ENCODE peak calls at places on chromosomes 4 and X, in six cellular contexts. V is SK-N-SH; A is psoas muscle; P is CD8-positive, alpha-beta T cell; K is fibroblast of lung; M is heart right ventricle. Z is an unnamed sample.

GRCh38 chr4:25790024-25790423 is 72.8 kb downstream of the SEL1L3 start:
- DNase-seq in P (no peak), V (no peak), K (no peak), A (no peak), M (no peak), Z (no peak)

GRCh38 chrX:23118890-23119527 is 119.2 kb downstream of the DDX53 start:
- DNase-seq in A (no peak), V (no peak), K (no peak), P (no peak), M (no peak), Z (no peak)

GRCh38 chr4:3582091-3582475 is 49.9 kb upstream of the LRPAP1 start:
- DNase-seq in M (no peak), K (no peak), V (no peak), A (no peak), P (no peak), Z (no peak)

GRCh38 chr4:38512840-38513239 is 151.2 kb upstream of the KLF3 start:
- DNase-seq in K (no peak), A (no peak), P (no peak), V (no peak), M (no peak), Z (no peak)

GRCh38 chr4:96170198-96170597 is 330.3 kb downstream of the PDHA2 start:
- DNase-seq in A (no peak), P (no peak), K (no peak), V (peak), M (no peak), Z (no peak)

GRCh38 chr4:38673109-38673978 is 9.3 kb downstream of the KLF3 start:
- DNase-seq in A (no peak), M (peak), V (peak), P (no peak), K (peak), Z (peak)

GRCh38 chrX:16665089-16665488 is 15.1 kb downstream of the S100G start:
- DNase-seq in P (no peak), K (peak), M (no peak), A (no peak), V (no peak), Z (no peak)

GRCh38 chr4:49032440-49033161 is 46.5 kb downstream of the CWH43 start:
- DNase-seq in A (no peak), K (no peak), M (no peak), V (peak), P (no peak), Z (no peak)

GRCh38 chr4:124873361-124874171 is 161.0 kb upstream of the ANKRD50 start:
- DNase-seq in V (no peak), A (no peak), P (no peak), K (no peak), M (no peak), Z (no peak)

GRCh38 chrX:49282647-49283011 is 13.0 kb downstream of the PPP1R3F start:
- DNase-seq in V (peak), P (no peak), M (no peak), K (peak), A (no peak), Z (no peak)

GRCh38 chrX:41300758-41301437 is 33.1 kb upstream of the DDX3X start:
- DNase-seq in A (no peak), P (no peak), V (no peak), K (peak), M (no peak), Z (peak)

GRCh38 chrX:106912864-106913263 is 7.3 kb upstream of the CLDN2 start:
- DNase-seq in M (no peak), K (peak), V (no peak), A (no peak), P (no peak), Z (no peak)

GRCh38 chr4:19478791-19479190 is 772.9 kb upstream of the SLIT2 start:
- DNase-seq in P (no peak), V (no peak), M (no peak), A (no peak), K (peak), Z (no peak)

GRCh38 chr4:8728536-8729407 is 136.2 kb downstream of the CPZ start:
- DNase-seq in M (no peak), K (no peak), A (no peak), P (no peak), V (peak), Z (no peak)

GRCh38 chr4:74311696-74312313 is 3.5 kb downstream of the EPGN start:
- DNase-seq in A (no peak), V (peak), M (no peak), K (peak), P (no peak), Z (no peak)

GRCh38 chr4:26052663-26053534 is 138.9 kb downstream of the SMIM20 start:
- DNase-seq in M (no peak), P (no peak), A (no peak), V (no peak), K (no peak), Z (no peak)

GRCh38 chr4:38612996-38613395 is 51.0 kb upstream of the KLF3 start:
- DNase-seq in P (no peak), V (no peak), K (peak), M (no peak), A (no peak), Z (no peak)

GRCh38 chr4:67437974-67438713 is 107.2 kb downstream of the CENPC start:
- DNase-seq in M (no peak), P (no peak), K (peak), A (no peak), V (no peak), Z (peak)

GRCh38 chrX:2425281-2426071 is 75.3 kb downstream of the DHRSX start:
- DNase-seq in M (no peak), K (no peak), V (no peak), P (no peak), A (no peak), Z (no peak)

GRCh38 chrX:21738145-21738949 is 19.6 kb downstream of the SMPX start:
- DNase-seq in V (no peak), M (no peak), K (no peak), A (peak), P (no peak), Z (no peak)

GRCh38 chr4:138537739-138538138 is 295.6 kb upstream of the SLC7A11 start:
- DNase-seq in V (no peak), K (no peak), A (no peak), M (no peak), P (no peak), Z (no peak)

GRCh38 chr4:76856183-76856969 is 41.6 kb downstream of the SOWAHB start:
- DNase-seq in P (no peak), M (no peak), V (no peak), A (no peak), K (peak), Z (no peak)

GRCh38 chrX:150085881-150086280 is 147.6 kb upstream of the EOLA2 start:
- DNase-seq in P (no peak), A (no peak), K (peak), V (no peak), M (no peak), Z (no peak)

GRCh38 chrX:19883878-19884277 is 3.5 kb downstream of the SH3KBP1 start:
- DNase-seq in V (no peak), M (no peak), A (no peak), K (no peak), P (no peak), Z (peak)

GRCh38 chrX:112826020-112826419 is 14.6 kb downstream of the AMOT start:
- DNase-seq in V (no peak), M (no peak), K (peak), P (no peak), A (no peak), Z (no peak)

GRCh38 chr4:166172619-166173018 is 299.6 kb downstream of the TLL1 start:
- DNase-seq in A (no peak), V (no peak), K (no peak), P (no peak), M (no peak), Z (no peak)

GRCh38 chr4:183872531-183872930 is 32.6 kb upstream of the STOX2 start:
- DNase-seq in K (peak), M (no peak), V (peak), A (no peak), P (no peak), Z (no peak)

GRCh38 chrX:129654652-129655546 is at the start of gene APLN:
- DNase-seq in A (peak), P (no peak), V (peak), M (peak), K (peak), Z (no peak)

GRCh38 chr4:128241425-128241913 is 46.1 kb downstream of the PGRMC2 start:
- DNase-seq in K (peak), A (peak), P (no peak), M (no peak), V (peak), Z (peak)

GRCh38 chr4:161583549-161583948 is 580.3 kb downstream of the FSTL5 start:
- DNase-seq in V (no peak), M (no peak), A (no peak), K (no peak), P (no peak), Z (no peak)

GRCh38 chr4:151573945-151574344 is 165.0 kb downstream of the FHIP1A start:
- DNase-seq in P (no peak), M (no peak), K (no peak), V (no peak), A (no peak), Z (peak)

GRCh38 chr4:173223743-173224142 is 55.1 kb downstream of the GALNT7 start:
- DNase-seq in K (no peak), V (no peak), M (no peak), A (no peak), P (no peak), Z (no peak)
- H3K27ac ChIP-seq in K (no peak), V (no peak), M (no peak), A (no peak), P (no peak), Z (no peak)

GRCh38 chr4:146190393-146190910 is 14.9 kb downstream of the LSM6 start:
- DNase-seq in A (no peak), M (no peak), K (no peak), P (no peak), V (no peak), Z (no peak)

GRCh38 chr4:146186556-146186955 is 11.0 kb downstream of the LSM6 start:
- DNase-seq in P (no peak), M (no peak), A (no peak), K (no peak), V (no peak), Z (no peak)

GRCh38 chr4:146194212-146194611 is 18.7 kb downstream of the LSM6 start:
- DNase-seq in K (no peak), P (no peak), M (no peak), V (no peak), A (no peak), Z (no peak)

GRCh38 chr4:146193628-146194027 is 18.1 kb downstream of the LSM6 start:
- DNase-seq in K (no peak), V (no peak), P (no peak), M (no peak), A (no peak), Z (no peak)

GRCh38 chr4:146192060-146192459 is 16.5 kb downstream of the LSM6 start:
- DNase-seq in A (no peak), P (no peak), K (peak), V (no peak), M (no peak), Z (no peak)
- H3K27ac ChIP-seq in A (no peak), P (no peak), K (no peak), V (no peak), M (peak), Z (no peak)

DNA sequence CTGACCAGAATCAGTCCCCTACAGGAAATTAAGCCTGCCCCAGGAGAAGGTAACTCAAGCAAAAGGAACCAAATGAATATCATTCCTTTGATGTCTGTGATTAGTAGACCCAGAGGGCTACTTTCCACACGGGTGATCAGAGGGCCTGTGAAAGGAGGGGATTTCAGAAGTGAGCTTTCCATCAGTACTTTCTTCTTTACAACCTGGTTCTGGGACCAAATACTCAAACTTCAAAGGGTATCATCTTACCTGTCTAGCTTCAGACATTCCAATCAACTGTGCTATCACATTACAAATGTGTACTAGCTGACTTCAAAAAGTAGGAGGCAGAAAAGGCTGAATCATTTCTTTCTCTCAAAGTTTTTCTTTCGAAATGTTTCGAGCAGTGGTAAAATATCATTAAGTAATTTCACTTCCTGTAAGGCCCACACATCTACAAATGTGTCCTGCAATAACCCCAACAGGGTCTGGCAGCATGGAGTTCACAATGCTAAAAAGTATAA is 23.9 kb downstream of the ACSL4 start:
- DNase-seq in A (no peak), P (no peak), K (peak), V (no peak), M (no peak), Z (no peak)
- H3K27ac ChIP-seq in A (no peak), P (no peak), K (peak), V (peak), M (peak), Z (peak)

GRCh38 chr4:71559957-71560541 is 221.2 kb downstream of the SLC4A4 start:
- DNase-seq in M (no peak), V (no peak), K (peak), A (no peak), P (no peak), Z (no peak)
- H3K27ac ChIP-seq in M (no peak), V (no peak), K (peak), A (no peak), P (no peak), Z (no peak)

GRCh38 chrX:69277369-69277768 is 112.1 kb upstream of the PJA1 start:
- DNase-seq in V (no peak), M (no peak), K (no peak), A (no peak), P (no peak), Z (no peak)
- H3K27ac ChIP-seq in V (no peak), M (no peak), K (no peak), A (no peak), P (no peak), Z (no peak)

GRCh38 chr4:148477276-148477675 is 35.1 kb upstream of the NR3C2 start:
- DNase-seq in A (no peak), K (no peak), M (no peak), P (no peak), V (no peak), Z (no peak)
- H3K27ac ChIP-seq in A (no peak), K (no peak), M (no peak), P (no peak), V (no peak), Z (no peak)

DNA sequence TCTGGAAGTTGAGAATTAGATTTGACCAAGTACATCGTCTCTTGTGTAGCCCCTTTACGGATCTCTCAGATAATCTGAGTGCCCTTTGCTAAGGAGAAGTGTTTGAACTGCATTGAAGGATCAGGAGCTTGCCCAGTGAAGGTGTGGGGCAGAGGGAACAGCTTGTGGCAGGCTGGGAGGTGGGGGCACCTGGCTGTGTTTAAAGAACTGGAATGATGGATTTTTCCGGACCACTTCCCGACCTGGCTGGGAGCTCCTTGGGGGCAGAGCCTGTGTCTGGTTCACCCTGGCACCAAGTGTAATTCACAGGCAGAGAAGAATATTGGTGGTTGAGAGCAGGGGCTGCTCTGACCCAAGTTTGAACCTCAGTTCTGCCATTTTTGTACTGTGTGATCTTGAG is 18.4 kb downstream of the TBC1D14 start:
- DNase-seq in P (no peak), V (no peak), K (no peak), M (no peak), A (no peak), Z (no peak)
- H3K27ac ChIP-seq in P (no peak), V (no peak), K (no peak), M (no peak), A (no peak), Z (no peak)

Z was measured in epithelial cell of prostate.